ENCODE peak calls at places on chromosomes 7 and 10, in six cellular contexts. I, N, J, B, O and K are unnamed samples.
A peak's percentile ranks its signal among the peaks of the same experiment; 100 is the strongest.

GRCh38 chr7:71419546-71420337 is 287.8 kb downstream of the GALNT17 start:
- DNase-seq in I (no peak), N (no peak), J (no peak), B (no peak), O (no peak), K (no peak)

GRCh38 chr7:97020601-97021442 is 3.8 kb downstream of the DLX5 start:
- DNase-seq in I (no peak), N (no peak), J (peak; percentile 37), B (no peak), O (no peak), K (no peak)

GRCh38 chr10:44398271-44398670 is 13.4 kb upstream of the CXCL12 start:
- DNase-seq in I (no peak), N (no peak), J (no peak), B (no peak), O (no peak), K (no peak)

GRCh38 chr7:81256991-81257390 is 338.1 kb upstream of the SEMA3C start:
- DNase-seq in I (no peak), N (peak; percentile 38), J (peak; percentile 56), B (no peak), O (peak; percentile 32), K (no peak)

GRCh38 chr10:17383801-17384445 is 70.5 kb downstream of the ST8SIA6 start:
- DNase-seq in I (no peak), N (peak; percentile 22), J (no peak), B (no peak), O (no peak), K (no peak)

GRCh38 chr10:47380341-47381215 is 3.5 kb downstream of the ZNF488 start:
- DNase-seq in I (peak; percentile 75), N (peak; percentile 80), J (no peak), B (peak; percentile 9), O (peak; percentile 14), K (no peak)

GRCh38 chr7:156892086-156892800 is 740 bp downstream of the LMBR1 start:
- DNase-seq in I (peak; percentile 83), N (peak; percentile 53), J (peak; percentile 65), B (peak; percentile 67), O (peak; percentile 73), K (no peak)

GRCh38 chr7:106075937-106076336 is 36.2 kb downstream of the SYPL1 start:
- DNase-seq in I (no peak), N (no peak), J (no peak), B (no peak), O (no peak), K (no peak)

GRCh38 chr10:36677170-36677768 is 448.1 kb upstream of the ANKRD30A start:
- DNase-seq in I (no peak), N (peak; percentile 3), J (no peak), B (no peak), O (no peak), K (no peak)

GRCh38 chr7:42292991-42293521 is 56.0 kb upstream of the GLI3 start:
- DNase-seq in I (no peak), N (peak; percentile 13), J (no peak), B (no peak), O (no peak), K (no peak)

GRCh38 chr10:79982861-79983260 is 34.0 kb upstream of the SFTPD start:
- DNase-seq in I (no peak), N (no peak), J (no peak), B (no peak), O (no peak), K (no peak)

GRCh38 chr10:129755075-129756020 is 208.7 kb downstream of the EBF3 start:
- DNase-seq in I (no peak), N (no peak), J (no peak), B (peak; percentile 7), O (no peak), K (no peak)

GRCh38 chr7:27952393-27953290 is 212.7 kb downstream of the TAX1BP1 start:
- DNase-seq in I (no peak), N (no peak), J (no peak), B (no peak), O (no peak), K (no peak)
- H3K27ac ChIP-seq in I (no peak overlapping the region), N (no peak overlapping the region), J (no peak overlapping the region), B (no peak overlapping the region), O (no peak overlapping the region), K (no peak overlapping the region)

GRCh38 chr10:86960863-86961434 is 2.5 kb downstream of the SNCG start:
- DNase-seq in I (no peak), N (no peak), J (no peak), B (no peak), O (peak; percentile 18), K (no peak)
- H3K4me1 ChIP-seq in I (peaks cover 16% of the 10 kb centered on the region), N (peaks cover 13% of the 10 kb centered on the region), J (no peaks in the 10 kb centered on the region), B (peaks cover 1% of the 10 kb centered on the region), O (peaks cover 38% of the 10 kb centered on the region), K (peaks cover 23% of the 10 kb centered on the region)

DNA sequence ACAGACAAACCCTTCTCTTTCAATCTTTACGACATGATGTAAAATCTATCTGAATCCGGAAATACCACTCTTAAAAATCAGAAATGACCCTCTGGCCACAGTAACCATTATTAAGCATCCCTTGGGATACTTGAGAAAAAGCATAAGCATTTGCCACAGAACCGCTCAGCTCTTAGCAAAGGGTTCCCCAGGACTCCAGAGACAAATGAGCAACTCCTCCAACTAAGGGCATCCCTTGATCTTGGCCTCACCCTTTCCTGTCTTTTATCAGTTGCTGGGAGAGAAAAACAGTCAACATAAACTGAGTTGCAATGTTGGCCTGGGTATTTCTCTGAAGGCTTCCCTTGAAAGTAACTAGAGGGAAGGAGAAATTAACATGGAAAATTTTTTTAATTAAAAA is 3.5 kb downstream of the PDLIM1 start:
- DNase-seq in I (no peak), N (no peak), J (no peak), B (no peak), O (no peak), K (no peak)
- H3K4me3 ChIP-seq in I (no peak overlapping the region), N (no peak overlapping the region), J (no peak overlapping the region), B (no peak overlapping the region), O (peak overlapping the region; percentile 84), K (no peak overlapping the region)

DNA sequence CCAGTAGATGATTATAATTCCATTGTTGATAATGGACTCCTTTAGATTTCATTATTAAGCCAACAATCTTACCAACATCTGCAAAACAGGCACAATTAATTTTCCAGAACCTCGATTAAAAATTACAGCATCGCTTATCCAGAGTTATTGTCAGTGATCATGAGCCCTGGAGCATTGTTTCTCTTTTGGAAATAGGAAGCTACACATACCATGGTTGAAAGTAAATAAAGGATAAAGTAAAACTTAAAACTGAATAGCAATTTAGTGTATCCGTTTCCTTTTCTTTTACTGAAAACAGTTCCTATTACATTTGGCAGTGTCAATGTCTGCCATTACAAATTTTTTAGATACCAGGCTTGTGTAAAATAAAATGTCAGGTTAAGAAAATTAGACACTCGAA is 9.9 kb upstream of the HOXA2 start:
- DNase-seq in I (no peak), N (no peak), J (no peak), B (no peak), O (no peak), K (no peak)
- H3K27ac ChIP-seq in I (peak overlapping the region; percentile 80), N (no peak overlapping the region), J (no peak overlapping the region), B (no peak overlapping the region), O (peak overlapping the region; percentile 81), K (no peak overlapping the region)

DNA sequence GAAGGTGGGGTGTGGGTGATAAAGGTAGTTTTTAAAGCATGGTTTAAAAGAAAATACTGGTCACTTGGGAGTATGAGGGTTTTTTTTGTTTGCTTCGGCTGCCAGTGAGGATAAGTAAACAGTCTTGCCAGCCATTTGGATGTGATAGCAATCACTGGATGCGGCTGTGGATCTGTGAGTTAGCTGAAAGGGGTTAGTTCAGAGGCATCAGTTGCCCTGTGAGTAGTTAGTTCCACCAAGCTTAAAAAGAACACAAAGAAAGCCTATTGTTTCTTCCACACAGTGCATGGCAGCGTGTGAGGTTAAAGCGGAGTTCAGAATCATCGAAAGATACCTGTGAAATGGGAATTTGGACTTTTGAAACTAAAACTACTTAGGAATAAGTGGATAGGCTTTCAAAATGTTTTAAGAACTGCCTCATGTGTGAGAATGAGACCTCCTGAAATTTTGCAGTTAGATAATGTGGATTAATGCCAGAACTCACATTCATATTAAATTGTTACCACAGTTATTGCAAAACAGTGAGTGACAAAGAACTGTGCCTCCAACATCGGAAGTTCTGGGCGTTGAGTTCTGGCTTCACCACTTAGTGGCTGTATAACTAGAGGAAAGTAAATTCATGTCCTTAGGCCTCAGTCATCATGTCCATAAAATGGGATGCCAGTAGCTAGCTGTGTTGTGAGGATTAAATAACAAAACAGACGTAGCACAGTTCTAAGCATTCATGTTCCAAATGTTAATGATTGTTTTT is 31.2 kb downstream of the KIAA1217 start:
- DNase-seq in I (peak; percentile 19), N (no peak), J (peak; percentile 18), B (no peak), O (no peak), K (no peak)
- H3K4me1 ChIP-seq in I (peaks cover 43% of the 10 kb centered on the region), N (peaks cover 38% of the 10 kb centered on the region), J (peaks cover 20% of the 10 kb centered on the region), B (no peaks in the 10 kb centered on the region), O (peaks cover 14% of the 10 kb centered on the region), K (peaks cover 3% of the 10 kb centered on the region)

GRCh38 chr7:54859545-54859944 is 100.5 kb upstream of the SEC61G start:
- DNase-seq in I (no peak), N (no peak), J (no peak), B (no peak), O (no peak), K (no peak)
- H3K4me3 ChIP-seq in I (no peak overlapping the region), N (no peak overlapping the region), J (no peak overlapping the region), B (no peak overlapping the region), O (no peak overlapping the region), K (no peak overlapping the region)

GRCh38 chr10:31204090-31204489 is 114.9 kb upstream of the ZEB1 start:
- DNase-seq in I (no peak), N (no peak), J (peak; percentile 7), B (no peak), O (peak; percentile 77), K (no peak)

GRCh38 chr10:31210190-31210589 is 108.8 kb upstream of the ZEB1 start:
- DNase-seq in I (no peak), N (no peak), J (no peak), B (no peak), O (no peak), K (no peak)

GRCh38 chr10:31207636-31208035 is 111.4 kb upstream of the ZEB1 start:
- DNase-seq in I (no peak), N (no peak), J (no peak), B (no peak), O (no peak), K (no peak)

GRCh38 chr10:31213959-31214358 is 105.1 kb upstream of the ZEB1 start:
- DNase-seq in I (no peak), N (no peak), J (no peak), B (no peak), O (no peak), K (no peak)

DNA sequence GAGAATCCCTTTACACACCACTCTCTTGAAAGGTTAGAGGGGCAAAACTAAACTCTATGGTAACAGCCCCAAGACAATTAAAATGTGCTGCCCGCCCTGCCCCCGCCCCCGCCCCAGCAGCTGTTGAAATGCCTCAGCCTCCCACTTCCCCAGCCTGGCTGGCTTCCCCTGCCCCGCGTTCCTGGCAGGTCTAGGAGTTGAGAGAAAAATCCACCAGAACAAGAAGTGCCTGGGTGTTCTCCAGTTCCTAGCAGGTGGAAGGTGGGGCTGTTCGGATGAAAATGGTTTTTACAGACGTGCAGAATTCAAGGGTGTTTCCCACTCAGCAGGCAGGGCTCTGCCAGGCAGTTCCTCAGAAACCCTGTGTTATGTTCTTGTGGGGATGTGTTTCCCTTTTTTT is 109.5 kb upstream of the ZEB1 start:
- DNase-seq in I (no peak), N (no peak), J (no peak), B (no peak), O (no peak), K (no peak)
- H3K27ac ChIP-seq in I (no peak overlapping the region), N (no peak overlapping the region), J (no peak overlapping the region), B (no peak overlapping the region), O (no peak overlapping the region), K (no peak overlapping the region)

GRCh38 chr10:71319800-71320392 is 837 bp downstream of the SLC29A3 start:
- DNase-seq in I (no peak), N (no peak), J (no peak), B (no peak), O (no peak), K (no peak)
- H3K4me1 ChIP-seq in I (peaks cover 7% of the 10 kb centered on the region), N (peaks cover 14% of the 10 kb centered on the region), J (peaks cover 5% of the 10 kb centered on the region), B (peaks cover 18% of the 10 kb centered on the region), O (peaks cover 10% of the 10 kb centered on the region), K (peaks cover 2% of the 10 kb centered on the region)